ENCODE peak calls at places on chromosomes 7 and 10, in ten cellular contexts. One of them, this sample, is unnamed.

GRCh38 chr7:13989138-13989943 is at the start of gene ETV1:
- DNase-seq in heart left ventricle: peak
- DNase-seq in A549: peak
- DNase-seq in hepatocyte: peak
- DNase-seq in AG04450: no peak
- DNase-seq in PC-3: peak
- DNase-seq in body of pancreas: peak
- DNase-seq in astrocyte: peak
- DNase-seq in lower leg skin: peak
- DNase-seq in BJ: no peak
- DNase-seq in this sample: no peak

GRCh38 chr7:100867796-100868485 is 754 bp downstream of the TRIP6 start:
- DNase-seq in body of pancreas: peak
- DNase-seq in hepatocyte: peak
- DNase-seq in lower leg skin: peak
- DNase-seq in heart left ventricle: no peak
- DNase-seq in BJ: no peak
- DNase-seq in A549: no peak
- DNase-seq in AG04450: no peak
- DNase-seq in astrocyte: no peak
- DNase-seq in PC-3: no peak
- DNase-seq in this sample: no peak

GRCh38 chr10:129694633-129695356 is 227.8 kb downstream of the MGMT start:
- DNase-seq in astrocyte: no peak
- DNase-seq in heart left ventricle: no peak
- DNase-seq in PC-3: no peak
- DNase-seq in lower leg skin: peak
- DNase-seq in body of pancreas: no peak
- DNase-seq in hepatocyte: peak
- DNase-seq in BJ: no peak
- DNase-seq in A549: no peak
- DNase-seq in AG04450: no peak
- DNase-seq in this sample: no peak

GRCh38 chr10:45377321-45377720 is 3.3 kb downstream of the ALOX5 start:
- DNase-seq in PC-3: no peak
- DNase-seq in hepatocyte: no peak
- DNase-seq in BJ: no peak
- DNase-seq in astrocyte: no peak
- DNase-seq in A549: no peak
- DNase-seq in body of pancreas: no peak
- DNase-seq in lower leg skin: no peak
- DNase-seq in AG04450: no peak
- DNase-seq in heart left ventricle: no peak
- DNase-seq in this sample: no peak

GRCh38 chr7:139016931-139017511 is 18.8 kb downstream of the ZC3HAV1L start:
- DNase-seq in body of pancreas: peak
- DNase-seq in hepatocyte: peak
- DNase-seq in astrocyte: peak
- DNase-seq in A549: peak
- DNase-seq in PC-3: peak
- DNase-seq in lower leg skin: no peak
- DNase-seq in heart left ventricle: no peak
- DNase-seq in AG04450: peak
- DNase-seq in BJ: no peak
- DNase-seq in this sample: peak

GRCh38 chr7:30091431-30092386 is 43.1 kb upstream of the MTURN start:
- DNase-seq in BJ: peak
- DNase-seq in AG04450: peak
- DNase-seq in lower leg skin: no peak
- DNase-seq in body of pancreas: no peak
- DNase-seq in heart left ventricle: no peak
- DNase-seq in PC-3: peak
- DNase-seq in A549: peak
- DNase-seq in astrocyte: peak
- DNase-seq in hepatocyte: no peak
- DNase-seq in this sample: no peak

GRCh38 chr7:150378115-150378852 is 846 bp upstream of the ZNF775 start:
- DNase-seq in hepatocyte: peak
- DNase-seq in astrocyte: peak
- DNase-seq in A549: peak
- DNase-seq in lower leg skin: peak
- DNase-seq in PC-3: peak
- DNase-seq in heart left ventricle: no peak
- DNase-seq in body of pancreas: peak
- DNase-seq in AG04450: peak
- DNase-seq in BJ: no peak
- DNase-seq in this sample: peak

GRCh38 chr10:11884706-11885423 is 61.7 kb downstream of the PROSER2 start:
- DNase-seq in body of pancreas: no peak
- DNase-seq in astrocyte: no peak
- DNase-seq in BJ: no peak
- DNase-seq in lower leg skin: no peak
- DNase-seq in AG04450: no peak
- DNase-seq in heart left ventricle: peak
- DNase-seq in PC-3: no peak
- DNase-seq in hepatocyte: no peak
- DNase-seq in A549: no peak
- DNase-seq in this sample: no peak

GRCh38 chr10:108469940-108470339 is 1305.4 kb upstream of the SORCS1 start:
- DNase-seq in AG04450: no peak
- DNase-seq in astrocyte: no peak
- DNase-seq in BJ: no peak
- DNase-seq in hepatocyte: no peak
- DNase-seq in heart left ventricle: no peak
- DNase-seq in lower leg skin: no peak
- DNase-seq in A549: no peak
- DNase-seq in PC-3: no peak
- DNase-seq in body of pancreas: no peak
- DNase-seq in this sample: no peak

GRCh38 chr10:108461976-108462375 is 1297.5 kb upstream of the SORCS1 start:
- DNase-seq in heart left ventricle: no peak
- DNase-seq in A549: no peak
- DNase-seq in lower leg skin: no peak
- DNase-seq in body of pancreas: no peak
- DNase-seq in AG04450: no peak
- DNase-seq in PC-3: no peak
- DNase-seq in hepatocyte: peak
- DNase-seq in astrocyte: no peak
- DNase-seq in BJ: no peak
- DNase-seq in this sample: no peak

GRCh38 chr10:108471420-108471819 is 1306.9 kb upstream of the SORCS1 start:
- DNase-seq in body of pancreas: no peak
- DNase-seq in hepatocyte: no peak
- DNase-seq in heart left ventricle: no peak
- DNase-seq in lower leg skin: no peak
- DNase-seq in A549: no peak
- DNase-seq in BJ: no peak
- DNase-seq in AG04450: no peak
- DNase-seq in PC-3: no peak
- DNase-seq in astrocyte: no peak
- DNase-seq in this sample: no peak

DNA sequence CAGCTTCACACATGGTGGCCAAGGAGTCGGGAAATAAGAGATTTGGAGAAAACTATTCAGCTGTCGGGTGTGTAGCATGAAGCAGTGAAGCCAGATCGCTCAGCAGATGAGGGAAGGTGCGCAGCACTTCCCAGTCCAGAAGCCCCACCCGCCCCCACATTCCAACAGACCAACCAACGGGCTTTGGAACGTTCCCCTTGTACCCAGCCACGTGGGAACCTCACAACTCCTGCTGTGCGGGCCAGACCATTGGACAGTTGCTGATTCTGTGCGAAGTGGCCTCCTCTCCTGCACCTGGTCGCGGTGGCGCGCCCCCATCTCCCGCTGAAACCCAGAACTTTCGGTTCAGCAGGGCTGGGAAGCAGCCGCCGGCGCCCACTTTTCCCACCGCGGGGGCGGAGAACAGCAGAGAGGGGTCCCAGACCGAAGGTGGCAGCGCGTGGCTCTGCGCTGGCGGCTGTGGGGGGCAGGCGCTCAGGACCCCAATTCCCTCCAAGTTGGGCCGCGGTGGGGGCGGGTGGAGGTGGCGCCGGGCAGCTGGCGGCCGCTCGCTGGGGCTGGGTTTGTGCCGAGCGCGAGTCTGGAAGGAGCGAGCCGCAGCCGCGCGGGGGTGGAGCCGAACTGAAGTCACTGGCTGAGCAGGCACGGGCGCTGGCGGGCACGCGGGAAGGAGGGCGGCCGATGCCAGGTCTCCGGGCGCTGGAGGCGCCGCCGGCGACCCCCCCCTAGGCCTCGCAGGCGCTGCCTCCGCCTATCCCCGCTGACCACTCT is 1301.5 kb upstream of the SORCS1 start:
- DNase-seq in body of pancreas: peak
- DNase-seq in hepatocyte: peak
- DNase-seq in BJ: no peak
- DNase-seq in heart left ventricle: peak
- DNase-seq in lower leg skin: peak
- DNase-seq in A549: no peak
- DNase-seq in astrocyte: peak
- DNase-seq in PC-3: no peak
- DNase-seq in AG04450: no peak
- DNase-seq in this sample: no peak
- H3K4me3 ChIP-seq in body of pancreas: peak
- H3K4me3 ChIP-seq in hepatocyte: peak
- H3K4me3 ChIP-seq in BJ: peak
- H3K4me3 ChIP-seq in heart left ventricle: peak
- H3K4me3 ChIP-seq in lower leg skin: peak
- H3K4me3 ChIP-seq in A549: no peak
- H3K4me3 ChIP-seq in astrocyte: peak
- H3K4me3 ChIP-seq in PC-3: no peak
- H3K4me3 ChIP-seq in AG04450: peak
- H3K4me3 ChIP-seq in this sample: peak

DNA sequence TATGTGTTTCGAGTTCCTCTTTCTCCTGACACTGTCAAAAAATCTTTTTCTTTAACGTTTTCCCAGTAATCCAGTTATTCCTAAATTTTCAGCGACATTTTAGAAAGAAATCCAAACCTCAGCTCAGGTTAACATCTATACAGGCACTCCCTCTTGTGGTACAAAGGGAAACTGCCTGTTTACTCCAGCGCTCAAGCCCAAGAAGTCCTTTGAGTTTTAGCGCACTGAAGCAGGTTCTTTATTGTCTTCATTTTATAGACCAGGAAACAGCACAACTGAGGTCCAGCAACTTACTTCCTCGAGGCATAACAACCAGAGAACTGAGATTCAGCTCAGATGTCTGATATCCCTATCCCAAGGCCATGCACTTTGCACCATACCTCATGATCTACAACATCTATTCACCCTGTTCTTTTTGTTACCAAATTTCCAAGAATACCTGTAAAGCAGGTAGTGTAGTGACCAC is 287.2 kb upstream of the MKLN1 start:
- DNase-seq in hepatocyte: peak
- DNase-seq in body of pancreas: peak
- DNase-seq in lower leg skin: no peak
- DNase-seq in BJ: no peak
- DNase-seq in A549: peak
- DNase-seq in astrocyte: peak
- DNase-seq in AG04450: peak
- DNase-seq in PC-3: peak
- DNase-seq in heart left ventricle: no peak
- DNase-seq in this sample: peak
- TF ChIP-seq CTCF in hepatocyte: peak
- TF ChIP-seq CTCF in body of pancreas: peak
- TF ChIP-seq CTCF in lower leg skin: no peak
- TF ChIP-seq CTCF in BJ: peak
- TF ChIP-seq CTCF in A549: peak
- TF ChIP-seq CTCF in astrocyte: peak
- TF ChIP-seq CTCF in AG04450: peak
- TF ChIP-seq CTCF in PC-3: peak
- TF ChIP-seq CTCF in heart left ventricle: peak
- TF ChIP-seq CTCF in this sample: peak

GRCh38 chr10:79433324-79434222 is 11.9 kb downstream of the ZCCHC24 start:
- DNase-seq in body of pancreas: no peak
- DNase-seq in lower leg skin: no peak
- DNase-seq in hepatocyte: peak
- DNase-seq in AG04450: no peak
- DNase-seq in heart left ventricle: no peak
- DNase-seq in PC-3: no peak
- DNase-seq in astrocyte: no peak
- DNase-seq in BJ: no peak
- DNase-seq in A549: no peak
- DNase-seq in this sample: no peak

GRCh38 chr10:79436066-79436849 is 9.2 kb downstream of the ZCCHC24 start:
- DNase-seq in body of pancreas: no peak
- DNase-seq in lower leg skin: no peak
- DNase-seq in astrocyte: no peak
- DNase-seq in PC-3: no peak
- DNase-seq in BJ: no peak
- DNase-seq in A549: no peak
- DNase-seq in heart left ventricle: no peak
- DNase-seq in hepatocyte: no peak
- DNase-seq in AG04450: no peak
- DNase-seq in this sample: no peak

GRCh38 chr10:79435271-79436065 is 10.0 kb downstream of the ZCCHC24 start:
- DNase-seq in heart left ventricle: no peak
- DNase-seq in AG04450: no peak
- DNase-seq in BJ: no peak
- DNase-seq in astrocyte: no peak
- DNase-seq in hepatocyte: no peak
- DNase-seq in body of pancreas: no peak
- DNase-seq in PC-3: peak
- DNase-seq in A549: no peak
- DNase-seq in lower leg skin: no peak
- DNase-seq in this sample: no peak

GRCh38 chr10:79434816-79435215 is 10.6 kb downstream of the ZCCHC24 start:
- DNase-seq in AG04450: no peak
- DNase-seq in lower leg skin: no peak
- DNase-seq in BJ: no peak
- DNase-seq in A549: no peak
- DNase-seq in astrocyte: peak
- DNase-seq in hepatocyte: no peak
- DNase-seq in heart left ventricle: no peak
- DNase-seq in PC-3: peak
- DNase-seq in body of pancreas: no peak
- DNase-seq in this sample: no peak

DNA sequence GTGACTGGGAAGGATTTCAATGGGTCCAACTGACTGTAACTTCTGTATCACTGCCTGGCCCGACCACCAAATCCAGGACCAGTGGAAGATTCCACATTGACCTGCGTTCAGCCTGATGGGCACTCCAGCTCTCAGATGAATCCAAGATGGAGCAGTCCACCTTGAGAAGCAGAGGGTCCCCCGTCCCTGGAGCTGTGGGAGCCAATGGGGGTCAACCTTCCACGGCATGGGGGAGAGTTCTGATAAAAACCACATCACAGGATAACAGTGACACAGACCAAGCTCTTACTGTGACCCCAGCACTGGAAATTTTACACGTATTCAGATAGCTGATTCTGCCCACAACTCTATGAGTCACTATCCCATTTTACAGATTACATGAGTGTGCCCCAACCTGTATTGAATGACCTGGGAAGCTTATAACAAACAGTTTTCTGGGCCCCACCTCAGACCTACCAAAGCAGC is 11.2 kb downstream of the ZCCHC24 start:
- DNase-seq in lower leg skin: no peak
- DNase-seq in A549: no peak
- DNase-seq in AG04450: no peak
- DNase-seq in astrocyte: peak
- DNase-seq in heart left ventricle: no peak
- DNase-seq in body of pancreas: no peak
- DNase-seq in BJ: no peak
- DNase-seq in hepatocyte: no peak
- DNase-seq in PC-3: peak
- DNase-seq in this sample: no peak
- H3K4me3 ChIP-seq in lower leg skin: no peak
- H3K4me3 ChIP-seq in A549: no peak
- H3K4me3 ChIP-seq in AG04450: no peak
- H3K4me3 ChIP-seq in astrocyte: no peak
- H3K4me3 ChIP-seq in heart left ventricle: no peak
- H3K4me3 ChIP-seq in body of pancreas: no peak
- H3K4me3 ChIP-seq in BJ: no peak
- H3K4me3 ChIP-seq in hepatocyte: no peak
- H3K4me3 ChIP-seq in PC-3: peak
- H3K4me3 ChIP-seq in this sample: peak

DNA sequence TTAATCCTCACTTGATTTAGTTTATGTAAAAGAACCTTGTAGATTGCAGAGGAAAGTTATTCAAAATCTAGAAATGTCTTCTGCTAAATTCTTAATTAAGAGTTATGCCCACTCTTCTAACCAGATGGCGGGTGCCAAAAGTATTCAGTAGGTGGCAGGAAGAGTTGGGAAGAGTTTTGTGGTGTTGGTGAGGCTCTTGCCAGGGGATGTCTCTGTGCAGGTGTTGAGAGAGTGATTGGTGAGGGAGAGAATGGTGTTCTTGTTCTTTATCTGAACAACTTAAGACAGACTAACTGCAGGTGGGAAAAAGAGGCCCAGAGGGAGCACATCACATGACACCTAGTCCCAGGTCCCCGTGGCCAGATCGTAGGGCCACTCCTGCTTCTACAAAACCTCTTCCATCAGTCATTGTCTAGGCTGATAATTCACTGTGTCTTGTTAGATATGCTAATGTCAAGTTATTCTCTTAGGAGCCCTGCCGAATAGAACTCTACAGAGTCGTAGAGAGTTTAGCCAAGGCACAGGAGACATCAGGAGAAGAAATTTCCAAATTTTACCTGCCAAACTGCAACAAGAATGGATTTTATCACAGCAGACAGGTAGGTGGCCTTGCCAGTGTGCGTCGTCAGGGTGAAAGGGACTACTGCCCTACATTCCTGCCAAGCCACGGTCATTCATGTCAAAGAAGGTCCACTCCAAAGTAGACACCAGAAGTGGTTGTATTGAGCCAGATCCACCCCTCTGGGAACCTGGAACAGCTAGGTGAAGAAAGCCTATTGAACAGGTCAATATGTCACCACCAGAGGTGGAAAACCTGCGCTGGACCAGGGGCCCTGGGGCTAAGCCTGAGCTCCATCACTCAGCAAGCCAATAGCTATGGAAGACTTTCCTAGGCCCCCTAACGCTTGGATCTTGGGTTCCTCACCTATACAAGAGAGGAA is 3.4 kb downstream of the IGFBP1 start:
- DNase-seq in A549: no peak
- DNase-seq in hepatocyte: no peak
- DNase-seq in astrocyte: no peak
- DNase-seq in heart left ventricle: no peak
- DNase-seq in AG04450: no peak
- DNase-seq in lower leg skin: no peak
- DNase-seq in BJ: no peak
- DNase-seq in PC-3: no peak
- DNase-seq in body of pancreas: no peak
- DNase-seq in this sample: no peak
- TF ChIP-seq CTCF in A549: no peak
- TF ChIP-seq CTCF in hepatocyte: no peak
- TF ChIP-seq CTCF in astrocyte: no peak
- TF ChIP-seq CTCF in heart left ventricle: no peak
- TF ChIP-seq CTCF in AG04450: no peak
- TF ChIP-seq CTCF in lower leg skin: no peak
- TF ChIP-seq CTCF in BJ: no peak
- TF ChIP-seq CTCF in PC-3: no peak
- TF ChIP-seq CTCF in body of pancreas: no peak
- TF ChIP-seq CTCF in this sample: no peak

This sample was measured in HFF-Myc.